ENCODE peak calls at places on chromosomes 4 and X, in eight cellular contexts. W is Peyer's patch; E is NB4; U is progenitor cell of endocrine pancreas; Z is CD4-positive, alpha-beta T cell; P is prostate gland; L is Calu3; F is right atrium auricular region. A is an unnamed sample.

GRCh38 chr4:181685911-181686310 is 557.3 kb upstream of the TENM3 start:
- DNase-seq in W (no peak), E (no peak), U (no peak), Z (no peak), P (no peak), L (no peak), F (no peak), A (no peak)

GRCh38 chr4:184250795-184251679 is 33.4 kb upstream of the ENPP6 start:
- DNase-seq in W (no peak), E (peak; percentile 76), U (no peak), Z (no peak), P (no peak), L (peak; percentile 15), F (no peak), A (no peak)

GRCh38 chr4:1278336-1278670 is 11.4 kb upstream of the MAEA start:
- DNase-seq in W (no peak), E (no peak), U (no peak), Z (no peak), P (no peak), L (no peak), F (no peak), A (no peak)

GRCh38 chr4:38071801-38072567 is 111.8 kb downstream of the PTTG2 start:
- DNase-seq in W (no peak), E (peak; percentile 100), U (no peak), Z (no peak), P (no peak), L (no peak), F (no peak), A (no peak)

GRCh38 chr4:24279492-24279891 is 304.9 kb downstream of the DHX15 start:
- DNase-seq in W (no peak), E (no peak), U (no peak), Z (no peak), P (no peak), L (no peak), F (no peak), A (no peak)

GRCh38 chr4:19786616-19787015 is 465.1 kb upstream of the SLIT2 start:
- DNase-seq in W (no peak), E (no peak), U (no peak), Z (no peak), P (no peak), L (no peak), F (no peak), A (no peak)

GRCh38 chr4:41745292-41746024 is 3.1 kb downstream of the PHOX2B start:
- DNase-seq in W (no peak), E (no peak), U (no peak), Z (no peak), P (no peak), L (no peak), F (no peak), A (no peak)

GRCh38 chrX:152157042-152157441 is 18.7 kb upstream of the MAGEA10 start:
- DNase-seq in W (no peak), E (no peak), U (no peak), Z (no peak), P (no peak), L (no peak), F (no peak), A (no peak)

GRCh38 chrX:130826249-130826648 is 76.8 kb downstream of the ENOX2 start:
- DNase-seq in W (no peak), E (no peak), U (no peak), Z (no peak), P (no peak), L (no peak), F (no peak), A (no peak)

GRCh38 chr4:176441594-176441993 is 121.8 kb downstream of the SPCS3 start:
- DNase-seq in W (no peak), E (no peak), U (no peak), Z (no peak), P (no peak), L (no peak), F (no peak), A (no peak)

DNA sequence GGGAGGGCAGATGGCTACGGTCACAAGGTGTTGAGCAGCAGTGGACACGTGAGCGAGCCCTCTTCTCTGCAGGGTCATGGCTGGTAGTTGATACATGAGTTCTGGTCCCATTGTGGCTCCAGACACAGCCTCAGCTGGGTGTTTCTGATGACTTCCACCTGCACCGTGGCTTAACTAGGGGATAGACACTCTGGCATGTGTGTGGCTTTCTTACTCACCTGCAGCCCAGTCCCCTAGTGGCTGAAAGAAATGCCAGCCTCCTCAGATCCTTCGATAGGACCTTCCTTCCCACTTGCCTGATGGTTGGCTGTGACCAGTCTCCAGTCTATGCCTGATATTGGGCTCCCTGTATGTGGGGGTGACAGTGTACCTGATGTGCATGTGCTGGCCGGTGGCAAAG is 5.0 kb downstream of the GPR78 start:
- DNase-seq in W (no peak), E (no peak), U (no peak), Z (no peak), P (no peak), L (no peak), F (no peak), A (no peak)
- TF ChIP-seq CTCF in W (no peak), E (peak; percentile 25), U (peak; percentile 58), Z (no peak), P (no peak), L (peak; percentile 30), F (no peak), A (peak; percentile 39)

DNA sequence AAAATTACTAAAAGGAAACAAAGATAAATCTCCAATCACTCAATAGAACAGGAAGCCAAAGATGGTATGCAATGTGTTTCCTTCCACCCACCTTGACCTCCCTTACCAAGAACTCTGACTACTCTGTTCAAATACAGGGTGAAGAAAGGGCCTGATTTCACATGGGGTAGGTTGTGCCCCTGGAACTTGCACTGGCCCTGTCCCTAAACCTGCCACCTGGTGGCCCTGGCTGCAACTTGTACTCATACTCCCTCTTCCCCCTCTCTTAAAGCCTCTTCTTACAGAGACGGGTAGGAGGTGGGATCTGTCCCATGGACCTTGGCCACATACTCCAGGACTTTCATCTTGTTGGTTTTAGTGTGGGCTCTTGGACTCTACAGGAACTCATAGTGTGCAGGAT is 17.3 kb upstream of the TMEM185A start:
- DNase-seq in W (no peak), E (peak; percentile 1), U (no peak), Z (no peak), P (no peak), L (peak; percentile 4), F (no peak), A (no peak)
- TF ChIP-seq CTCF in W (no peak), E (no peak), U (no peak), Z (no peak), P (no peak), L (no peak), F (no peak), A (no peak)

DNA sequence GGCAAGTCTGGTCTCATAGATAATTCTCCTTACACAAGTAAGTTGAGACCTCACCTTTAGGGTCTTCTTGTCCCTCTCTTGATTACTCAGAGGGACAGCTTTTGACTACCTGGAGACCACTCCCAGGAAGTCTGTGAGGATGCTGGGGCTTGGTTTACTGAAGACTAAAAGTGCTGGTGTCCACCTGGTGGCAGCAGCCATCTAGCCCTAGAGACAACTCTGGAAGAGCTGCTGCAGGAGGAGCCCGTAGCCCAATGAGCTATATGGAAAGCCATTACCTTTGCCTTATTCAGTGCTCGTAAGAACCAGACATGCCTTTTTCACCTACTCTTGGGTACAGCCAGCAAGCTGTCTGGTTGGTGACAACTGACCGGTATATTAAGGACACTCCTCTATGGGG is 7.3 kb downstream of the FGFBP2 start:
- DNase-seq in W (no peak), E (no peak), U (no peak), Z (no peak), P (no peak), L (peak; percentile 13), F (no peak), A (no peak)
- TF ChIP-seq CTCF in W (no peak), E (peak; percentile 4), U (no peak), Z (no peak), P (no peak), L (no peak), F (no peak), A (no peak)

GRCh38 chr4:44738615-44739014 is 12.3 kb upstream of the GNPDA2 start:
- DNase-seq in W (no peak), E (no peak), U (no peak), Z (no peak), P (no peak), L (no peak), F (no peak), A (no peak)
- TF ChIP-seq CTCF in W (no peak), E (no peak), U (peak; percentile 31), Z (peak; percentile 46), P (no peak), L (no peak), F (peak; percentile 56), A (no peak)

GRCh38 chr4:119211856-119212250 is 660 bp upstream of the USP53 start:
- DNase-seq in W (no peak), E (no peak), U (no peak), Z (no peak), P (no peak), L (no peak), F (no peak), A (no peak)
- TF ChIP-seq CTCF in W (peak; percentile 24), E (no peak), U (no peak), Z (no peak), P (no peak), L (no peak), F (no peak), A (no peak)

GRCh38 chrX:78375894-78376293 is 48.5 kb upstream of the CYSLTR1 start:
- DNase-seq in W (no peak), E (peak; percentile 83), U (no peak), Z (no peak), P (no peak), L (no peak), F (no peak), A (no peak)
- TF ChIP-seq CTCF in W (no peak), E (peak; percentile 25), U (no peak), Z (no peak), P (peak; percentile 29), L (no peak), F (no peak), A (no peak)

A was measured in endothelial cell.